ENCODE peak calls at places on chromosome 9, in four cellular contexts. One of them, this sample, is unnamed. For H3K4me1 and H3K9me3, the result is how much of the 10 kb centered on the place peaks cover.

GRCh38 chr9:35333551-35333950 is 156.4 kb upstream of the RUSC2 start:
- DNase-seq in PC-3: peak
- DNase-seq in lower lobe of right lung: no peak
- DNase-seq in hepatocyte: no peak
- DNase-seq in this sample: no peak

GRCh38 chr9:89985078-89985477 is 380.3 kb downstream of the GADD45G start:
- DNase-seq in lower lobe of right lung: no peak
- DNase-seq in PC-3: no peak
- DNase-seq in hepatocyte: no peak
- DNase-seq in this sample: no peak

GRCh38 chr9:109323771-109324170 is 2.9 kb upstream of the EPB41L4B start:
- DNase-seq in lower lobe of right lung: no peak
- DNase-seq in hepatocyte: no peak
- DNase-seq in PC-3: no peak
- DNase-seq in this sample: no peak

GRCh38 chr9:98989036-98990000 is 45.6 kb downstream of the COL15A1 start:
- DNase-seq in hepatocyte: peak
- DNase-seq in PC-3: peak
- DNase-seq in lower lobe of right lung: no peak
- DNase-seq in this sample: no peak

GRCh38 chr9:89078860-89079259 is 87.6 kb downstream of the S1PR3 start:
- DNase-seq in PC-3: peak
- DNase-seq in lower lobe of right lung: no peak
- DNase-seq in hepatocyte: no peak
- DNase-seq in this sample: no peak

GRCh38 chr9:116061546-116062205 is 91.9 kb upstream of the PAPPA start:
- DNase-seq in lower lobe of right lung: no peak
- DNase-seq in hepatocyte: no peak
- DNase-seq in PC-3: no peak
- DNase-seq in this sample: no peak

GRCh38 chr9:126411225-126411947 is 84.8 kb downstream of the MVB12B start:
- DNase-seq in PC-3: peak
- DNase-seq in hepatocyte: no peak
- DNase-seq in lower lobe of right lung: no peak
- DNase-seq in this sample: peak

GRCh38 chr9:108552459-108553040 is 303.2 kb downstream of the ACTL7B start:
- DNase-seq in PC-3: peak
- DNase-seq in hepatocyte: peak
- DNase-seq in lower lobe of right lung: no peak
- DNase-seq in this sample: no peak

GRCh38 chr9:127520941-127521918 is 69.9 kb downstream of the LRSAM1 start:
- DNase-seq in lower lobe of right lung: no peak
- DNase-seq in PC-3: peak
- DNase-seq in hepatocyte: peak
- DNase-seq in this sample: no peak

GRCh38 chr9:14508884-14509283 is 184.3 kb downstream of the ZDHHC21 start:
- DNase-seq in PC-3: no peak
- DNase-seq in hepatocyte: no peak
- DNase-seq in lower lobe of right lung: no peak
- DNase-seq in this sample: no peak

GRCh38 chr9:123339666-123340414 is 16.2 kb upstream of the CRB2 start:
- DNase-seq in hepatocyte: no peak
- DNase-seq in PC-3: peak
- DNase-seq in lower lobe of right lung: no peak
- DNase-seq in this sample: peak

GRCh38 chr9:95383198-95383673 is 65.7 kb upstream of the FANCC start:
- DNase-seq in lower lobe of right lung: no peak
- DNase-seq in hepatocyte: no peak
- DNase-seq in PC-3: peak
- DNase-seq in this sample: no peak

GRCh38 chr9:92615790-92616189 is 54.1 kb downstream of the IPPK start:
- DNase-seq in PC-3: no peak
- DNase-seq in lower lobe of right lung: no peak
- DNase-seq in hepatocyte: no peak
- DNase-seq in this sample: no peak
- H3K4me1 ChIP-seq in PC-3: under half
- H3K4me1 ChIP-seq in lower lobe of right lung: under half
- H3K4me1 ChIP-seq in hepatocyte: under half
- H3K4me1 ChIP-seq in this sample: under half

GRCh38 chr9:20624201-20625002 is 2.1 kb upstream of the MLLT3 start:
- DNase-seq in lower lobe of right lung: peak
- DNase-seq in hepatocyte: peak
- DNase-seq in PC-3: peak
- DNase-seq in this sample: peak
- H3K4me3 ChIP-seq in lower lobe of right lung: peak
- H3K4me3 ChIP-seq in hepatocyte: peak
- H3K4me3 ChIP-seq in PC-3: peak
- H3K4me3 ChIP-seq in this sample: peak

GRCh38 chr9:40926404-40927259 is 201.8 kb downstream of the FOXD4L6 start:
- DNase-seq in lower lobe of right lung: no peak
- DNase-seq in hepatocyte: no peak
- DNase-seq in PC-3: no peak
- DNase-seq in this sample: no peak

GRCh38 chr9:40928803-40929487 is 199.5 kb downstream of the FOXD4L6 start:
- DNase-seq in hepatocyte: no peak
- DNase-seq in lower lobe of right lung: no peak
- DNase-seq in PC-3: no peak
- DNase-seq in this sample: no peak

GRCh38 chr9:40927260-40927631 is 201.2 kb downstream of the FOXD4L6 start:
- DNase-seq in hepatocyte: no peak
- DNase-seq in lower lobe of right lung: no peak
- DNase-seq in PC-3: no peak
- DNase-seq in this sample: no peak

GRCh38 chr9:40927851-40928802 is 200.4 kb downstream of the FOXD4L6 start:
- DNase-seq in lower lobe of right lung: no peak
- DNase-seq in PC-3: no peak
- DNase-seq in hepatocyte: no peak
- DNase-seq in this sample: no peak

DNA sequence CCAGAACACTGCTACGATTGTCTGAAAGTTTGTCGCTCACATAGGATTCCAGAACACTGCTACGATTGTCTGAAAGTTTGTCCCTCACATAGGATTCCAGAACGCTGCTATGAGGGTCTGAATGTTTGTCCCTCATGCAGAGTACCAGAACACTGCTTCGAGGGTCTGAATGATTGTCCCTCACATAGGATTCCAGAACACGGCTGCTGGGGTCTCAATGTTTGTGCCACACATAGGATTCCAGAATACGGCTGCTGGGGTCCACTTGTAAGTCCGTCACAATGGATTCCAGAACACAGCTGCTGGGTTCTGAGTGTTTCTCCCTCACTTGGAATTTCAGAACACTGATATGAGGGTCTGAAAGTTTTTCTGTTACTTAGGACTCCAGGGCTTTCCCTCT is 203.3 kb downstream of the FOXD4L6 start:
- DNase-seq in PC-3: no peak
- DNase-seq in lower lobe of right lung: no peak
- DNase-seq in hepatocyte: no peak
- DNase-seq in this sample: no peak
- H3K9me3 ChIP-seq in PC-3: under half
- H3K9me3 ChIP-seq in lower lobe of right lung: half or more
- H3K9me3 ChIP-seq in hepatocyte: under half
- H3K9me3 ChIP-seq in this sample: half or more

GRCh38 chr9:86535406-86535915 is 181.3 kb upstream of the TUT7 start:
- DNase-seq in lower lobe of right lung: no peak
- DNase-seq in PC-3: no peak
- DNase-seq in hepatocyte: no peak
- DNase-seq in this sample: no peak

GRCh38 chr9:86534572-86535258 is 180.5 kb upstream of the TUT7 start:
- DNase-seq in hepatocyte: no peak
- DNase-seq in lower lobe of right lung: no peak
- DNase-seq in PC-3: no peak
- DNase-seq in this sample: no peak

GRCh38 chr9:86529496-86530275 is 175.5 kb upstream of the TUT7 start:
- DNase-seq in hepatocyte: no peak
- DNase-seq in lower lobe of right lung: no peak
- DNase-seq in PC-3: no peak
- DNase-seq in this sample: no peak

DNA sequence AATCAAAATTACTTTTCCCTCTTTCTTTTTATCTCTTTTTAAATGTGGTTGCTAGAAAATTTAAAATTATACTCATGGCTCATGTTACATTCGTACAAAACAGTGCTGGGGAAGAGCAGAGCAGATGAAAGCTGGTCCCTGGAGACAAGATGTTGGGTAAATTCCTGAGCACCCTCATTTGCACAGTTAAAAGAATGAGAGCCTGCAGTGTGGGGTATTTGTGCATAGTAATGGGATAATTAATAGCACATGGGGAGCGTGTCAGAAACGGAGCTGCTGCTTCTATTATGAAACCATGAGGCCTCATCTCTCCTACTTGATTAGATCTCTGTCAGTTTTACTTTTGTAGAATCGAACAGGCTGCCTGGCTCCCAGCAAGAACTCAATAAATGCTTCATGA is 177.1 kb upstream of the TUT7 start:
- DNase-seq in hepatocyte: no peak
- DNase-seq in lower lobe of right lung: no peak
- DNase-seq in PC-3: no peak
- DNase-seq in this sample: no peak
- H3K4me1 ChIP-seq in hepatocyte: under half
- H3K4me1 ChIP-seq in lower lobe of right lung: under half
- H3K4me1 ChIP-seq in PC-3: under half
- H3K4me1 ChIP-seq in this sample: under half

GRCh38 chr9:683509-684021 is 157.9 kb upstream of the DMRT1 start:
- DNase-seq in lower lobe of right lung: no peak
- DNase-seq in hepatocyte: no peak
- DNase-seq in PC-3: no peak
- DNase-seq in this sample: no peak

GRCh38 chr9:682633-683508 is 158.6 kb upstream of the DMRT1 start:
- DNase-seq in hepatocyte: peak
- DNase-seq in lower lobe of right lung: no peak
- DNase-seq in PC-3: peak
- DNase-seq in this sample: no peak

GRCh38 chr9:686381-686813 is 155.1 kb upstream of the DMRT1 start:
- DNase-seq in hepatocyte: no peak
- DNase-seq in lower lobe of right lung: no peak
- DNase-seq in PC-3: peak
- DNase-seq in this sample: no peak

GRCh38 chr9:684950-685340 is 156.6 kb upstream of the DMRT1 start:
- DNase-seq in hepatocyte: peak
- DNase-seq in PC-3: peak
- DNase-seq in lower lobe of right lung: no peak
- DNase-seq in this sample: no peak

GRCh38 chr9:684055-684949 is 157.2 kb upstream of the DMRT1 start:
- DNase-seq in lower lobe of right lung: no peak
- DNase-seq in PC-3: peak
- DNase-seq in hepatocyte: peak
- DNase-seq in this sample: no peak
- H3K4me3 ChIP-seq in lower lobe of right lung: no peak
- H3K4me3 ChIP-seq in PC-3: peak
- H3K4me3 ChIP-seq in hepatocyte: no peak
- H3K4me3 ChIP-seq in this sample: no peak

GRCh38 chr9:61674882-61675281 is 485.0 kb downstream of the SPATA31A7 start:
- DNase-seq in lower lobe of right lung: no peak
- DNase-seq in hepatocyte: no peak
- DNase-seq in PC-3: no peak
- DNase-seq in this sample: no peak
- H3K9me3 ChIP-seq in lower lobe of right lung: under half
- H3K9me3 ChIP-seq in hepatocyte: under half
- H3K9me3 ChIP-seq in PC-3: under half
- H3K9me3 ChIP-seq in this sample: under half

GRCh38 chr9:136343884-136344269 is 16.5 kb downstream of the GPSM1 start:
- DNase-seq in PC-3: no peak
- DNase-seq in hepatocyte: no peak
- DNase-seq in lower lobe of right lung: no peak
- DNase-seq in this sample: no peak

GRCh38 chr9:136341769-136342168 is 14.4 kb downstream of the GPSM1 start:
- DNase-seq in PC-3: no peak
- DNase-seq in lower lobe of right lung: no peak
- DNase-seq in hepatocyte: no peak
- DNase-seq in this sample: no peak

GRCh38 chr9:136344544-136345280 is 17.4 kb downstream of the GPSM1 start:
- DNase-seq in hepatocyte: no peak
- DNase-seq in lower lobe of right lung: no peak
- DNase-seq in PC-3: no peak
- DNase-seq in this sample: no peak

GRCh38 chr9:136342191-136343120 is 15.1 kb downstream of the GPSM1 start:
- DNase-seq in PC-3: no peak
- DNase-seq in lower lobe of right lung: peak
- DNase-seq in hepatocyte: peak
- DNase-seq in this sample: peak

GRCh38 chr9:136343121-136343883 is 16.0 kb downstream of the GPSM1 start:
- DNase-seq in PC-3: no peak
- DNase-seq in hepatocyte: no peak
- DNase-seq in lower lobe of right lung: no peak
- DNase-seq in this sample: no peak
- H3K4me1 ChIP-seq in PC-3: under half
- H3K4me1 ChIP-seq in hepatocyte: under half
- H3K4me1 ChIP-seq in lower lobe of right lung: half or more
- H3K4me1 ChIP-seq in this sample: under half

GRCh38 chr9:68798408-68798807 is 93.4 kb downstream of the PIP5K1B start:
- DNase-seq in hepatocyte: no peak
- DNase-seq in PC-3: no peak
- DNase-seq in lower lobe of right lung: no peak
- DNase-seq in this sample: no peak

GRCh38 chr9:68800836-68801235 is 95.8 kb downstream of the PIP5K1B start:
- DNase-seq in PC-3: no peak
- DNase-seq in hepatocyte: no peak
- DNase-seq in lower lobe of right lung: no peak
- DNase-seq in this sample: no peak

GRCh38 chr9:68804911-68805889 is 100.2 kb downstream of the PIP5K1B start:
- DNase-seq in lower lobe of right lung: peak
- DNase-seq in hepatocyte: no peak
- DNase-seq in PC-3: no peak
- DNase-seq in this sample: no peak

GRCh38 chr9:68805890-68806517 is 101.0 kb downstream of the PIP5K1B start:
- DNase-seq in lower lobe of right lung: no peak
- DNase-seq in PC-3: no peak
- DNase-seq in hepatocyte: no peak
- DNase-seq in this sample: no peak

GRCh38 chr9:68802525-68803015 is 97.5 kb downstream of the PIP5K1B start:
- DNase-seq in PC-3: no peak
- DNase-seq in lower lobe of right lung: no peak
- DNase-seq in hepatocyte: no peak
- DNase-seq in this sample: no peak
- H3K4me3 ChIP-seq in PC-3: no peak
- H3K4me3 ChIP-seq in lower lobe of right lung: no peak
- H3K4me3 ChIP-seq in hepatocyte: no peak
- H3K4me3 ChIP-seq in this sample: no peak

This sample was measured in CD4-positive, alpha-beta memory T cell.